ENCODE peak calls at places on chromosomes 5 and 9, in seven cellular contexts. K is stimulated activated CD4-positive, alpha-beta T cell treated with anti-CD3 and anti-CD28 coated beads, Interleukin-1b, Interleukin-23, amount 100 ng/mL, for 48 hours; I is hypothalamus; A is H4; L is HEK293T; F is GM19239; D is NCI-H460. H is an unnamed sample.

GRCh38 chr5:135462304-135462703 is 10.2 kb upstream of the TIFAB start:
- DNase-seq in F (peak; percentile 41), A (peak; percentile 89), L (peak; percentile 83), D (peak; percentile 58), K (peak; percentile 53), I (peak; percentile 20), H (no peak)

GRCh38 chr5:54095969-54096368 is 214.4 kb downstream of the ARL15 start:
- DNase-seq in I (no peak), L (no peak), A (no peak), K (no peak), F (no peak), D (no peak), H (no peak)

GRCh38 chr9:127898433-127899199 is 787 bp downstream of the ST6GALNAC6 start:
- DNase-seq in A (peak; percentile 58), I (no peak), K (no peak), F (no peak), D (no peak), L (peak; percentile 49), H (no peak)

GRCh38 chr9:82799300-82799699 is 263.6 kb downstream of the RASEF start:
- DNase-seq in D (no peak), I (no peak), F (no peak), K (no peak), A (peak; percentile 89), L (no peak), H (no peak)

GRCh38 chr5:95720094-95720793 is 10.9 kb upstream of the RHOBTB3 start:
- DNase-seq in D (no peak), L (no peak), F (no peak), I (no peak), A (no peak), K (no peak), H (no peak)

GRCh38 chr5:159737263-159737662 is 179.0 kb upstream of the ADRA1B start:
- DNase-seq in L (no peak), A (no peak), I (no peak), K (no peak), D (no peak), F (no peak), H (no peak)

GRCh38 chr9:135403733-135404450 is 75.7 kb upstream of the PPP1R26 start:
- DNase-seq in L (no peak), F (no peak), I (no peak), D (no peak), K (no peak), A (no peak), H (no peak)

GRCh38 chr5:14561741-14562140 is 19.9 kb upstream of the OTULINL start:
- DNase-seq in I (no peak), K (no peak), L (no peak), A (no peak), F (no peak), D (no peak), H (no peak)

GRCh38 chr5:74625742-74626241 is 14.7 kb downstream of the ENC1 start:
- DNase-seq in F (no peak), D (no peak), L (peak; percentile 28), I (no peak), A (peak; percentile 41), K (no peak), H (no peak)

GRCh38 chr5:139391570-139392323 is 2.0 kb upstream of the MZB1 start:
- DNase-seq in D (no peak), L (no peak), A (no peak), F (no peak), K (no peak), I (no peak), H (no peak)

GRCh38 chr9:133449760-133450159 is 10.0 kb upstream of the CACFD1 start:
- DNase-seq in D (no peak), A (peak; percentile 55), F (no peak), K (no peak), L (no peak), I (no peak), H (no peak)

GRCh38 chr5:152237531-152237930 is 167.5 kb downstream of the NMUR2 start:
- DNase-seq in A (no peak), F (no peak), D (no peak), K (no peak), I (no peak), L (no peak), H (no peak)

GRCh38 chr5:80134879-80135278 is 99.7 kb downstream of the THBS4 start:
- DNase-seq in F (no peak), D (no peak), L (no peak), A (no peak), I (no peak), K (no peak), H (no peak)

GRCh38 chr5:71923755-71924154 is 183.5 kb upstream of the MAP1B start:
- DNase-seq in I (no peak), K (no peak), D (no peak), F (no peak), A (no peak), L (no peak), H (no peak)

GRCh38 chr9:99515874-99516656 is 294.0 kb downstream of the SEC61B start:
- DNase-seq in A (no peak), D (no peak), L (no peak), I (no peak), K (no peak), F (no peak), H (peak; percentile 15)

GRCh38 chr5:165139730-165140129 is 1634.3 kb downstream of the MAT2B start:
- DNase-seq in A (no peak), L (no peak), F (no peak), I (no peak), D (no peak), K (no peak), H (no peak)

GRCh38 chr5:172171118-172171775 is 16.8 kb downstream of the STK10 start:
- DNase-seq in F (no peak), L (no peak), D (no peak), I (no peak), A (no peak), K (no peak), H (no peak)

GRCh38 chr5:102663771-102664530 is 91.2 kb upstream of the PAM start:
- DNase-seq in K (no peak), L (no peak), F (no peak), A (no peak), D (no peak), I (no peak), H (no peak)

GRCh38 chr9:94097788-94098413 is 13.6 kb downstream of the PTPDC1 start:
- DNase-seq in D (no peak), A (peak; percentile 23), I (no peak), K (no peak), F (no peak), L (no peak), H (no peak)

GRCh38 chr5:157309796-157310195 is 43.9 kb downstream of the CYFIP2 start:
- DNase-seq in K (no peak), D (no peak), L (no peak), I (no peak), A (no peak), F (no peak), H (no peak)

GRCh38 chr5:2031581-2031980 is 148.9 kb upstream of the IRX4 start:
- DNase-seq in A (no peak), I (no peak), F (no peak), K (no peak), D (no peak), L (no peak), H (no peak)

GRCh38 chr5:61732796-61733195 is 400.7 kb downstream of the ZSWIM6 start:
- DNase-seq in L (no peak), A (no peak), D (no peak), F (no peak), I (peak; percentile 25), K (no peak), H (no peak)

GRCh38 chr5:180027449-180028089 is 44.0 kb downstream of the RNF130 start:
- DNase-seq in L (no peak), A (no peak), K (no peak), I (no peak), D (no peak), F (no peak), H (no peak)

GRCh38 chr9:129111762-129112151 is 542 bp downstream of the PTPA start:
- DNase-seq in A (no peak), I (peak; percentile 47), K (peak; percentile 24), F (no peak), D (no peak), L (peak; percentile 61), H (no peak)

GRCh38 chr5:139930406-139930805 is 112.7 kb downstream of the NRG2 start:
- DNase-seq in L (no peak), A (no peak), F (no peak), I (no peak), D (no peak), K (no peak), H (no peak)